ENCODE peak calls at places on chromosomes 5 and 9, in seven cellular contexts. R is mucosa of descending colon, Z is GM12892, L is NCI-H1105, C is iPS-NIHi11, E is Right ventricle myocardium superior, S is HEK293T. N is an unnamed sample.

GRCh38 chr5:42429694-42430093 is 6.5 kb downstream of the GHR start:
- DNase-seq in R (no peak), C (no peak), Z (no peak), E (no peak), S (no peak), L (no peak), N (no peak)

GRCh38 chr9:130243015-130243881 is 22.3 kb upstream of the HMCN2 start:
- DNase-seq in L (peak; percentile 50), E (peak; percentile 89), S (peak; percentile 81), R (peak; percentile 88), Z (peak; percentile 67), C (peak; percentile 88), N (peak; percentile 62)

GRCh38 chr9:108606408-108606807 is 249.4 kb downstream of the ACTL7B start:
- DNase-seq in R (no peak), L (no peak), S (no peak), Z (no peak), C (no peak), E (no peak), N (peak; percentile 41)

GRCh38 chr5:41821051-41821450 is 49.2 kb downstream of the OXCT1 start:
- DNase-seq in R (no peak), S (no peak), C (no peak), E (no peak), L (no peak), Z (no peak), N (no peak)

GRCh38 chr9:38687389-38687842 is 32.5 kb downstream of the FAM240B start:
- DNase-seq in L (no peak), E (peak; percentile 70), C (no peak), Z (no peak), R (peak; percentile 85), S (no peak), N (no peak)

GRCh38 chr9:118836891-118837290 is 532.3 kb downstream of the BRINP1 start:
- DNase-seq in E (no peak), Z (no peak), L (no peak), C (no peak), R (no peak), S (no peak), N (no peak)

GRCh38 chr5:154189819-154190651 is 498 bp upstream of the GALNT10 start:
- DNase-seq in C (peak; percentile 92), S (peak; percentile 86), Z (peak; percentile 83), E (peak; percentile 92), R (peak; percentile 86), L (peak; percentile 28), N (peak; percentile 81)

GRCh38 chr5:56454219-56454862 is 221.2 kb upstream of the ANKRD55 start:
- DNase-seq in Z (no peak), R (no peak), C (no peak), E (no peak), L (no peak), S (no peak), N (no peak)

GRCh38 chr5:91277093-91277626 is 106.0 kb downstream of the ARRDC3 start:
- DNase-seq in Z (no peak), E (no peak), L (no peak), C (no peak), S (no peak), R (no peak), N (no peak)

GRCh38 chr9:32570262-32570661 is 2.7 kb downstream of the NDUFB6 start:
- DNase-seq in C (no peak), Z (no peak), R (no peak), S (no peak), L (no peak), E (no peak), N (no peak)

GRCh38 chr9:4301971-4302427 is 2.1 kb upstream of the GLIS3 start:
- DNase-seq in R (peak; percentile 17), Z (no peak), L (no peak), C (no peak), E (peak; percentile 81), S (no peak), N (peak; percentile 90)